ENCODE peak calls at places on chromosomes 7 and 10, in ten cellular contexts. B is GM12865, G is right cardiac atrium, A is BJ, D is pancreas, K is GM12864, P is thoracic aorta, I is GM06990, R is H7, U is skeletal muscle cell. J is an unnamed sample.

GRCh38 chr10:30816144-30816811 is 186.7 kb upstream of the LYZL2 start:
- DNase-seq in B (no peak), G (no peak), A (no peak), D (no peak), K (no peak), P (no peak), I (no peak), R (no peak), U (no peak), J (no peak)

GRCh38 chr10:84194424-84195043 is at the start of gene CDHR1:
- DNase-seq in B (peak), G (peak), A (no peak), D (no peak), K (no peak), P (no peak), I (peak), R (peak), U (no peak), J (no peak)

GRCh38 chr10:46525177-46525823 is 31.2 kb downstream of the GPRIN2 start:
- DNase-seq in B (peak), G (no peak), A (peak), D (no peak), K (no peak), P (no peak), I (no peak), R (no peak), U (peak), J (peak)

GRCh38 chr10:119543814-119544642 is 1.5 kb upstream of the RGS10 start:
- DNase-seq in B (no peak), G (no peak), A (no peak), D (no peak), K (no peak), P (no peak), I (no peak), R (peak), U (no peak), J (peak)

GRCh38 chr10:84908491-84908890 is 580.1 kb downstream of the CCSER2 start:
- DNase-seq in B (no peak), G (no peak), A (no peak), D (no peak), K (no peak), P (no peak), I (no peak), R (no peak), U (no peak), J (no peak)

GRCh38 chr10:79980711-79981110 is 31.8 kb upstream of the SFTPD start:
- DNase-seq in B (no peak), G (no peak), A (no peak), D (no peak), K (no peak), P (no peak), I (no peak), R (no peak), U (no peak), J (no peak)

GRCh38 chr10:31034041-31034918 is 2.6 kb upstream of the ZNF438 start:
- DNase-seq in B (no peak), G (no peak), A (peak), D (no peak), K (no peak), P (no peak), I (no peak), R (no peak), U (peak), J (peak)

GRCh38 chr10:96626795-96627194 is 40.0 kb upstream of the TM9SF3 start:
- DNase-seq in B (peak), G (no peak), A (no peak), D (no peak), K (no peak), P (no peak), I (no peak), R (peak), U (no peak), J (no peak)

GRCh38 chr10:4281207-4281825 is 496.3 kb upstream of the KLF6 start:
- DNase-seq in B (no peak), G (no peak), A (no peak), D (no peak), K (no peak), P (no peak), I (no peak), R (no peak), U (no peak), J (peak)

GRCh38 chr7:71290382-71290781 is 158.4 kb downstream of the GALNT17 start:
- DNase-seq in B (no peak), G (no peak), A (no peak), D (no peak), K (no peak), P (no peak), I (no peak), R (no peak), U (no peak), J (no peak)

GRCh38 chr7:75738975-75739795 is 444 bp upstream of the HIP1 start:
- DNase-seq in B (peak), G (peak), A (peak), D (peak), K (peak), P (peak), I (peak), R (peak), U (peak), J (peak)
- H3K4me3 ChIP-seq in B (peak), G (peak), A (peak), D (peak), K (peak), P (peak), I (peak), R (peak), U (peak), J (peak)

GRCh38 chr7:74399006-74399405 is 54.7 kb upstream of the GTF2IRD1 start:
- DNase-seq in B (no peak), G (no peak), A (no peak), D (no peak), K (no peak), P (no peak), I (no peak), R (no peak), U (no peak), J (no peak)
- H3K4me3 ChIP-seq in B (no peak), G (no peak), A (no peak), D (no peak), K (no peak), P (no peak), I (no peak), R (no peak), U (no peak), J (no peak)

DNA sequence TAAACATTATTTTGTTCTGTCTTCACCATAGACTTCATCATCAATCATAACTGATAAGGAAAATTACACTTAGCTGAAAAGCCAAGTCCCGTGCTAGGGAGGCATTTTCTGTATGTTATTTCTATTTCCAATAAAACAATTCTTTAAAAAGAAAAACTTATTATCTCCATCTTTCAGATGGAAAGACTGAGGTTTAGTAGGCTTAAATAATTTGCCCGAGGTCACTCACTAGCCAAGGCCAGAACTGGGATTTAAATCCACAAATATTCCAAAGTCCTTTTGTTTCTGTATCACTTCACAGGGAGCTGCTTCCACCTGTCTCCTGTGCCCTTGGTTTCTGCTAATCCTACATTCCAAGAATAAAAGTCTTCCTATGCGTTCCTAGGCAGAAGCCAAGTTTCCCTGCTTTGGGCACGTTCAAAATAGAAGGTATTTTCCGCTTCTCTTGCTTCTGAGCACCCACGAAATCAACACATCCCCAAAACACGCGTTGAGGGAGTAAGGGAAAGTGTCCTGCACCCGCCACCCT is 720 bp downstream of the CPVL start:
- DNase-seq in B (no peak), G (no peak), A (no peak), D (no peak), K (no peak), P (no peak), I (no peak), R (peak), U (no peak), J (peak)
- H3K4me3 ChIP-seq in B (no peak), G (peak), A (no peak), D (peak), K (no peak), P (peak), I (no peak), R (peak), U (no peak), J (no peak)

DNA sequence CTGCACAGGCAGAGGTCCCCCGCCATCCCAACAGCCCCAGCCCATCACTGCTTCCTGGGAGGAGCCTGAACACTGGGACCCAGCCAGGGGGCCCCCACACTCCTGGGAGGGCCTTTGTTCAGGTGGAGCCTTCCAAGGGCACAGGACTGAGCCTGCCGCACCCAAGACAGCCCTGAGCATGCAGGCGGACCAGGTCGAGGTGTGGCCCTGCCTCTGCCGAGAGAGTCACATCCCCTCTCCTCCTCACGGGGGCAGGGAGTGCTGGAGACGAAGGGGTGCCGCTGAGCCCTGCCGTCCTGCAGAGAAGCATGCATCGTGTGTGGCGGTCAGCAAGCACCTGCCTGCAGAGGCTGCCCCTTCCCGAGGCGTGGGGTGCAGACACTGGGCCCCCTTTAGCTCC is 7.3 kb upstream of the MAFK start:
- DNase-seq in B (no peak), G (peak), A (no peak), D (no peak), K (no peak), P (no peak), I (no peak), R (peak), U (no peak), J (no peak)
- H3K4me3 ChIP-seq in B (no peak), G (no peak), A (no peak), D (no peak), K (no peak), P (no peak), I (no peak), R (no peak), U (no peak), J (no peak)

GRCh38 chr10:124521429-124521871 is 59.8 kb downstream of the LHPP start:
- DNase-seq in B (no peak), G (no peak), A (no peak), D (peak), K (no peak), P (peak), I (no peak), R (peak), U (no peak), J (no peak)

GRCh38 chr10:124522131-124522902 is 60.7 kb downstream of the LHPP start:
- DNase-seq in B (no peak), G (no peak), A (no peak), D (no peak), K (no peak), P (no peak), I (no peak), R (peak), U (no peak), J (no peak)

GRCh38 chr10:124523301-124523871 is 61.8 kb downstream of the LHPP start:
- DNase-seq in B (no peak), G (no peak), A (no peak), D (no peak), K (no peak), P (no peak), I (no peak), R (peak), U (no peak), J (no peak)

GRCh38 chr10:124523886-124524285 is 62.3 kb downstream of the LHPP start:
- DNase-seq in B (no peak), G (no peak), A (no peak), D (no peak), K (no peak), P (no peak), I (no peak), R (no peak), U (no peak), J (no peak)

GRCh38 chr10:124522903-124523260 is 61.3 kb downstream of the LHPP start:
- DNase-seq in B (no peak), G (no peak), A (no peak), D (no peak), K (no peak), P (no peak), I (no peak), R (peak), U (no peak), J (no peak)
- H3K4me3 ChIP-seq in B (no peak), G (no peak), A (no peak), D (peak), K (no peak), P (peak), I (no peak), R (no peak), U (no peak), J (no peak)

GRCh38 chr7:151250181-151251095 is 1.9 kb upstream of the SMARCD3 start:
- DNase-seq in B (no peak), G (no peak), A (no peak), D (no peak), K (no peak), P (no peak), I (no peak), R (no peak), U (no peak), J (no peak)
- H3K4me3 ChIP-seq in B (no peak), G (no peak), A (no peak), D (no peak), K (no peak), P (peak), I (no peak), R (no peak), U (peak), J (no peak)

DNA sequence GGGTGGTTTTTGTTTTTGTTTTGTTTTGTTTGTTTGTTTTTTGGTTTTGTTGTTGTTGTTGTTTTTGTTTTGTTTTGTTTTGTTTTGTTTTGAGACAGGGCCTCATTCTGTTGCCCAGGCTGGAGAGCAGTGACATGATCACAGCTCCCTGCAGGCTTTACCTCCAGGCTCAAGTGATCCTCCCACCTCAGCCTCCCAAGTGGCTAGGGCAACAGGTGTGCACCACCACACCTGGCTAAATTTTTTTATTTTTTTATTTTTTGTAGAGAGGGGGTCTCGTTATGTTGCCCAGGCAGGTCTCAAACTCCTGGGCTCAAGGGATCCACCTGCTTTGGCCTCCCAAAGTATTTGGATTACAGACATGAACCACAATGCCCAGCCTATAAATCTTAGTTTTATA is 115.9 kb upstream of the NFE2L3 start:
- DNase-seq in B (no peak), G (no peak), A (no peak), D (no peak), K (no peak), P (no peak), I (no peak), R (no peak), U (no peak), J (no peak)
- H3K4me3 ChIP-seq in B (no peak), G (no peak), A (no peak), D (no peak), K (no peak), P (no peak), I (no peak), R (no peak), U (no peak), J (no peak)

GRCh38 chr7:22729180-22729579 is 2.2 kb downstream of the IL6 start:
- DNase-seq in B (no peak), G (no peak), A (no peak), D (no peak), K (no peak), P (no peak), I (no peak), R (no peak), U (no peak), J (peak)

GRCh38 chr7:22725585-22725984 is 1.4 kb upstream of the IL6 start:
- DNase-seq in B (peak), G (no peak), A (no peak), D (no peak), K (peak), P (no peak), I (no peak), R (no peak), U (no peak), J (no peak)

GRCh38 chr7:22726345-22726848 is 603 bp upstream of the IL6 start:
- DNase-seq in B (peak), G (peak), A (peak), D (peak), K (no peak), P (no peak), I (peak), R (peak), U (no peak), J (peak)

GRCh38 chr7:22728416-22729029 is 1.5 kb downstream of the IL6 start:
- DNase-seq in B (peak), G (no peak), A (no peak), D (no peak), K (no peak), P (no peak), I (no peak), R (peak), U (no peak), J (no peak)

GRCh38 chr7:22726849-22727792 is at the start of gene IL6:
- DNase-seq in B (no peak), G (peak), A (peak), D (peak), K (no peak), P (no peak), I (no peak), R (peak), U (peak), J (peak)
- H3K4me3 ChIP-seq in B (peak), G (peak), A (peak), D (peak), K (no peak), P (peak), I (no peak), R (peak), U (peak), J (peak)